ENCODE peak calls at places on chromosomes 3 and 15, in eight cellular contexts. One of them, this sample, is unnamed.

GRCh38 chr15:65982941-65983340 is 113.7 kb downstream of the RAB11A start:
- DNase-seq in GM10248: no peak
- DNase-seq in H9: no peak
- DNase-seq in right lobe of liver: no peak
- DNase-seq in GM19239: no peak
- DNase-seq in RWPE1: no peak
- DNase-seq in sciatic nerve: no peak
- DNase-seq in AG20443: no peak
- DNase-seq in this sample: no peak

GRCh38 chr3:141331370-141332318 is 36.7 kb upstream of the ZBTB38 start:
- DNase-seq in GM10248: no peak
- DNase-seq in H9: no peak
- DNase-seq in right lobe of liver: no peak
- DNase-seq in GM19239: no peak
- DNase-seq in RWPE1: peak
- DNase-seq in sciatic nerve: peak
- DNase-seq in AG20443: peak
- DNase-seq in this sample: no peak

GRCh38 chr15:85581495-85581894 is 201.1 kb downstream of the AKAP13 start:
- DNase-seq in GM10248: no peak
- DNase-seq in H9: no peak
- DNase-seq in right lobe of liver: peak
- DNase-seq in GM19239: no peak
- DNase-seq in RWPE1: no peak
- DNase-seq in sciatic nerve: no peak
- DNase-seq in AG20443: no peak
- DNase-seq in this sample: no peak

GRCh38 chr3:181712505-181713299 is 977 bp downstream of the SOX2 start:
- DNase-seq in GM10248: no peak
- DNase-seq in H9: no peak
- DNase-seq in right lobe of liver: no peak
- DNase-seq in GM19239: no peak
- DNase-seq in RWPE1: peak
- DNase-seq in sciatic nerve: no peak
- DNase-seq in AG20443: no peak
- DNase-seq in this sample: no peak

GRCh38 chr15:64583519-64583918 is 123.1 kb downstream of the ZNF609 start:
- DNase-seq in GM10248: no peak
- DNase-seq in H9: no peak
- DNase-seq in right lobe of liver: no peak
- DNase-seq in GM19239: no peak
- DNase-seq in RWPE1: no peak
- DNase-seq in sciatic nerve: no peak
- DNase-seq in AG20443: no peak
- DNase-seq in this sample: no peak

GRCh38 chr15:70474682-70475438 is 288.5 kb downstream of the UACA start:
- DNase-seq in GM10248: no peak
- DNase-seq in H9: no peak
- DNase-seq in right lobe of liver: peak
- DNase-seq in GM19239: no peak
- DNase-seq in RWPE1: peak
- DNase-seq in sciatic nerve: peak
- DNase-seq in AG20443: peak
- DNase-seq in this sample: no peak

GRCh38 chr3:177615015-177615414 is 417.7 kb upstream of the TBL1XR1 start:
- DNase-seq in GM10248: no peak
- DNase-seq in H9: no peak
- DNase-seq in right lobe of liver: peak
- DNase-seq in GM19239: no peak
- DNase-seq in RWPE1: peak
- DNase-seq in sciatic nerve: peak
- DNase-seq in AG20443: peak
- DNase-seq in this sample: no peak

GRCh38 chr3:123522666-123523412 is 62.0 kb downstream of the HACD2 start:
- DNase-seq in GM10248: no peak
- DNase-seq in H9: no peak
- DNase-seq in right lobe of liver: no peak
- DNase-seq in GM19239: no peak
- DNase-seq in RWPE1: no peak
- DNase-seq in sciatic nerve: no peak
- DNase-seq in AG20443: no peak
- DNase-seq in this sample: no peak

GRCh38 chr15:65192016-65192415 is 6.9 kb upstream of the CLPX start:
- DNase-seq in GM10248: no peak
- DNase-seq in H9: peak
- DNase-seq in right lobe of liver: no peak
- DNase-seq in GM19239: no peak
- DNase-seq in RWPE1: no peak
- DNase-seq in sciatic nerve: no peak
- DNase-seq in AG20443: peak
- DNase-seq in this sample: no peak

GRCh38 chr3:69309810-69310209 is 76.1 kb downstream of the FRMD4B start:
- DNase-seq in GM10248: no peak
- DNase-seq in H9: no peak
- DNase-seq in right lobe of liver: no peak
- DNase-seq in GM19239: no peak
- DNase-seq in RWPE1: no peak
- DNase-seq in sciatic nerve: no peak
- DNase-seq in AG20443: no peak
- DNase-seq in this sample: no peak

GRCh38 chr15:42141795-42142667 is 14.4 kb downstream of the PLA2G4F start:
- DNase-seq in GM10248: no peak
- DNase-seq in H9: peak
- DNase-seq in right lobe of liver: no peak
- DNase-seq in GM19239: no peak
- DNase-seq in RWPE1: no peak
- DNase-seq in sciatic nerve: peak
- DNase-seq in AG20443: no peak
- DNase-seq in this sample: no peak

GRCh38 chr15:52714968-52715367 is 35.8 kb upstream of the ATOSA start:
- DNase-seq in GM10248: no peak
- DNase-seq in H9: no peak
- DNase-seq in right lobe of liver: no peak
- DNase-seq in GM19239: no peak
- DNase-seq in RWPE1: no peak
- DNase-seq in sciatic nerve: no peak
- DNase-seq in AG20443: no peak
- DNase-seq in this sample: no peak

GRCh38 chr3:58495101-58495500 is 3.2 kb downstream of the KCTD6 start:
- DNase-seq in GM10248: no peak
- DNase-seq in H9: no peak
- DNase-seq in right lobe of liver: no peak
- DNase-seq in GM19239: no peak
- DNase-seq in RWPE1: no peak
- DNase-seq in sciatic nerve: no peak
- DNase-seq in AG20443: peak
- DNase-seq in this sample: no peak

GRCh38 chr3:62876064-62876463 is 848 bp upstream of the CADPS start:
- DNase-seq in GM10248: peak
- DNase-seq in H9: peak
- DNase-seq in right lobe of liver: peak
- DNase-seq in GM19239: no peak
- DNase-seq in RWPE1: peak
- DNase-seq in sciatic nerve: no peak
- DNase-seq in AG20443: peak
- DNase-seq in this sample: no peak

GRCh38 chr15:52252781-52253180 is 42.8 kb downstream of the MYO5C start:
- DNase-seq in GM10248: no peak
- DNase-seq in H9: no peak
- DNase-seq in right lobe of liver: no peak
- DNase-seq in GM19239: no peak
- DNase-seq in RWPE1: peak
- DNase-seq in sciatic nerve: no peak
- DNase-seq in AG20443: peak
- DNase-seq in this sample: no peak

GRCh38 chr3:64530434-64531049 is 157.3 kb downstream of the ADAMTS9 start:
- DNase-seq in GM10248: peak
- DNase-seq in H9: peak
- DNase-seq in right lobe of liver: no peak
- DNase-seq in GM19239: peak
- DNase-seq in RWPE1: peak
- DNase-seq in sciatic nerve: peak
- DNase-seq in AG20443: peak
- DNase-seq in this sample: no peak

GRCh38 chr3:159937561-159937960 is 51.1 kb upstream of the IL12A start:
- DNase-seq in GM10248: no peak
- DNase-seq in H9: no peak
- DNase-seq in right lobe of liver: no peak
- DNase-seq in GM19239: no peak
- DNase-seq in RWPE1: no peak
- DNase-seq in sciatic nerve: no peak
- DNase-seq in AG20443: no peak
- DNase-seq in this sample: no peak

GRCh38 chr15:85886345-85886935 is 91.7 kb upstream of the KLHL25 start:
- DNase-seq in GM10248: no peak
- DNase-seq in H9: no peak
- DNase-seq in right lobe of liver: no peak
- DNase-seq in GM19239: no peak
- DNase-seq in RWPE1: no peak
- DNase-seq in sciatic nerve: no peak
- DNase-seq in AG20443: no peak
- DNase-seq in this sample: no peak

GRCh38 chr3:156382458-156383346 is 172.2 kb downstream of the SSR3 start:
- DNase-seq in GM10248: peak
- DNase-seq in H9: peak
- DNase-seq in right lobe of liver: peak
- DNase-seq in GM19239: peak
- DNase-seq in RWPE1: peak
- DNase-seq in sciatic nerve: no peak
- DNase-seq in AG20443: peak
- DNase-seq in this sample: no peak